ENCODE peak calls at places on chromosome 13, in nine cellular contexts. One of them, this sample, is unnamed.

GRCh38 chr13:52879950-52880650 is 31.7 kb upstream of the PCDH8 start:
- DNase-seq in activated CD8-positive, alpha-beta memory T cell treated with anti-CD3 and anti-CD28 coated beads for 24 hours: no peak
- DNase-seq in astrocyte of the spinal cord: no peak
- DNase-seq in T follicular helper cell: no peak
- DNase-seq in aorta: no peak
- DNase-seq in HFFc6: no peak
- DNase-seq in cardiac fibroblast: no peak
- DNase-seq in neural crest cell: no peak
- DNase-seq in CD8-positive, alpha-beta T cell: no peak
- DNase-seq in this sample: no peak

GRCh38 chr13:31767175-31767900 is 28.0 kb downstream of the RXFP2 start:
- DNase-seq in activated CD8-positive, alpha-beta memory T cell treated with anti-CD3 and anti-CD28 coated beads for 24 hours: no peak
- DNase-seq in astrocyte of the spinal cord: peak
- DNase-seq in T follicular helper cell: no peak
- DNase-seq in aorta: no peak
- DNase-seq in HFFc6: peak
- DNase-seq in cardiac fibroblast: peak
- DNase-seq in neural crest cell: no peak
- DNase-seq in CD8-positive, alpha-beta T cell: no peak
- DNase-seq in this sample: no peak

GRCh38 chr13:46982856-46983582 is 86.2 kb upstream of the HTR2A start:
- DNase-seq in activated CD8-positive, alpha-beta memory T cell treated with anti-CD3 and anti-CD28 coated beads for 24 hours: no peak
- DNase-seq in astrocyte of the spinal cord: no peak
- DNase-seq in T follicular helper cell: no peak
- DNase-seq in aorta: no peak
- DNase-seq in HFFc6: no peak
- DNase-seq in cardiac fibroblast: no peak
- DNase-seq in neural crest cell: no peak
- DNase-seq in CD8-positive, alpha-beta T cell: no peak
- DNase-seq in this sample: no peak

GRCh38 chr13:99182439-99182838 is 18.2 kb upstream of the UBAC2 start:
- DNase-seq in activated CD8-positive, alpha-beta memory T cell treated with anti-CD3 and anti-CD28 coated beads for 24 hours: no peak
- DNase-seq in astrocyte of the spinal cord: peak
- DNase-seq in T follicular helper cell: no peak
- DNase-seq in aorta: no peak
- DNase-seq in HFFc6: no peak
- DNase-seq in cardiac fibroblast: no peak
- DNase-seq in neural crest cell: no peak
- DNase-seq in CD8-positive, alpha-beta T cell: no peak
- DNase-seq in this sample: no peak

GRCh38 chr13:23960566-23961156 is 63.4 kb upstream of the C1QTNF9B start:
- DNase-seq in activated CD8-positive, alpha-beta memory T cell treated with anti-CD3 and anti-CD28 coated beads for 24 hours: no peak
- DNase-seq in astrocyte of the spinal cord: peak
- DNase-seq in T follicular helper cell: no peak
- DNase-seq in aorta: no peak
- DNase-seq in HFFc6: peak
- DNase-seq in cardiac fibroblast: peak
- DNase-seq in neural crest cell: no peak
- DNase-seq in CD8-positive, alpha-beta T cell: no peak
- DNase-seq in this sample: no peak

GRCh38 chr13:80835902-80836301 is 495.0 kb upstream of the SPRY2 start:
- DNase-seq in activated CD8-positive, alpha-beta memory T cell treated with anti-CD3 and anti-CD28 coated beads for 24 hours: no peak
- DNase-seq in astrocyte of the spinal cord: no peak
- DNase-seq in T follicular helper cell: no peak
- DNase-seq in aorta: no peak
- DNase-seq in HFFc6: no peak
- DNase-seq in cardiac fibroblast: no peak
- DNase-seq in neural crest cell: no peak
- DNase-seq in CD8-positive, alpha-beta T cell: no peak
- DNase-seq in this sample: no peak

GRCh38 chr13:91397595-91397994 is 826 bp upstream of the GPC5 start:
- DNase-seq in activated CD8-positive, alpha-beta memory T cell treated with anti-CD3 and anti-CD28 coated beads for 24 hours: no peak
- DNase-seq in astrocyte of the spinal cord: no peak
- DNase-seq in T follicular helper cell: no peak
- DNase-seq in aorta: no peak
- DNase-seq in HFFc6: no peak
- DNase-seq in cardiac fibroblast: no peak
- DNase-seq in neural crest cell: no peak
- DNase-seq in CD8-positive, alpha-beta T cell: no peak
- DNase-seq in this sample: no peak

GRCh38 chr13:31073859-31074718 is 87.6 kb downstream of the HSPH1 start:
- DNase-seq in activated CD8-positive, alpha-beta memory T cell treated with anti-CD3 and anti-CD28 coated beads for 24 hours: no peak
- DNase-seq in astrocyte of the spinal cord: peak
- DNase-seq in T follicular helper cell: no peak
- DNase-seq in aorta: no peak
- DNase-seq in HFFc6: peak
- DNase-seq in cardiac fibroblast: peak
- DNase-seq in neural crest cell: no peak
- DNase-seq in CD8-positive, alpha-beta T cell: no peak
- DNase-seq in this sample: no peak

GRCh38 chr13:34675626-34676025 is 266.4 kb upstream of the NBEA start:
- DNase-seq in activated CD8-positive, alpha-beta memory T cell treated with anti-CD3 and anti-CD28 coated beads for 24 hours: no peak
- DNase-seq in astrocyte of the spinal cord: no peak
- DNase-seq in T follicular helper cell: no peak
- DNase-seq in aorta: no peak
- DNase-seq in HFFc6: no peak
- DNase-seq in cardiac fibroblast: no peak
- DNase-seq in neural crest cell: no peak
- DNase-seq in CD8-positive, alpha-beta T cell: no peak
- DNase-seq in this sample: no peak

GRCh38 chr13:32824061-32824460 is 192.2 kb upstream of the KL start:
- DNase-seq in activated CD8-positive, alpha-beta memory T cell treated with anti-CD3 and anti-CD28 coated beads for 24 hours: no peak
- DNase-seq in astrocyte of the spinal cord: no peak
- DNase-seq in T follicular helper cell: no peak
- DNase-seq in aorta: no peak
- DNase-seq in HFFc6: no peak
- DNase-seq in cardiac fibroblast: no peak
- DNase-seq in neural crest cell: no peak
- DNase-seq in CD8-positive, alpha-beta T cell: no peak
- DNase-seq in this sample: no peak

GRCh38 chr13:66329988-66330429 is 900.1 kb downstream of the PCDH9 start:
- DNase-seq in activated CD8-positive, alpha-beta memory T cell treated with anti-CD3 and anti-CD28 coated beads for 24 hours: no peak
- DNase-seq in astrocyte of the spinal cord: peak
- DNase-seq in T follicular helper cell: no peak
- DNase-seq in aorta: no peak
- DNase-seq in HFFc6: peak
- DNase-seq in cardiac fibroblast: no peak
- DNase-seq in neural crest cell: no peak
- DNase-seq in CD8-positive, alpha-beta T cell: no peak
- DNase-seq in this sample: no peak

GRCh38 chr13:24228852-24229458 is 68.4 kb downstream of the SPATA13 start:
- DNase-seq in activated CD8-positive, alpha-beta memory T cell treated with anti-CD3 and anti-CD28 coated beads for 24 hours: no peak
- DNase-seq in astrocyte of the spinal cord: peak
- DNase-seq in T follicular helper cell: peak
- DNase-seq in aorta: no peak
- DNase-seq in HFFc6: peak
- DNase-seq in cardiac fibroblast: peak
- DNase-seq in neural crest cell: no peak
- DNase-seq in CD8-positive, alpha-beta T cell: no peak
- DNase-seq in this sample: no peak

GRCh38 chr13:93060144-93060543 is 166.5 kb upstream of the GPC6 start:
- DNase-seq in activated CD8-positive, alpha-beta memory T cell treated with anti-CD3 and anti-CD28 coated beads for 24 hours: no peak
- DNase-seq in astrocyte of the spinal cord: no peak
- DNase-seq in T follicular helper cell: no peak
- DNase-seq in aorta: no peak
- DNase-seq in HFFc6: no peak
- DNase-seq in cardiac fibroblast: no peak
- DNase-seq in neural crest cell: no peak
- DNase-seq in CD8-positive, alpha-beta T cell: no peak
- DNase-seq in this sample: no peak

GRCh38 chr13:22018297-22019210 is 347.7 kb downstream of the FGF9 start:
- DNase-seq in activated CD8-positive, alpha-beta memory T cell treated with anti-CD3 and anti-CD28 coated beads for 24 hours: no peak
- DNase-seq in astrocyte of the spinal cord: no peak
- DNase-seq in T follicular helper cell: no peak
- DNase-seq in aorta: no peak
- DNase-seq in HFFc6: no peak
- DNase-seq in cardiac fibroblast: no peak
- DNase-seq in neural crest cell: no peak
- DNase-seq in CD8-positive, alpha-beta T cell: no peak
- DNase-seq in this sample: no peak

This sample was measured in activated T-helper 1 cell treated with anti-CD3 and anti-CD28 coated beads, Interleukin-12 subunit alpha, Interleukin-12 subunit beta, Interleukin-2, Interleukin-4 antibody, amounts not matched to agents 30 ng/mL and 10 ng/mL and 1 ng/mL, durations not matched to agents 14 hours and 24 hours and 36 hours.